ENCODE peak calls at places on chromosome 2, in nine cellular contexts. L is dorsolateral prefrontal cortex; T is stimulated activated CD4-positive, alpha-beta T cell treated with anti-CD3 and anti-CD28 coated beads, Interleukin-2, amount 100 ng/mL, for 48 hours; U is sciatic nerve; R is Caki2; X is HEK293T; N is fibroblast of pulmonary artery; H is Peyer's patch; Q is GM12864. S is an unnamed sample.

GRCh38 chr2:163462993-163463392 is 272.8 kb downstream of the FIGN start:
- DNase-seq in Q (no peak), T (no peak), X (no peak), L (no peak), R (no peak), N (no peak), H (no peak), U (no peak), S (peak)

GRCh38 chr2:39243469-39244123 is at the start of gene CDKL4:
- DNase-seq in T (no peak), R (no peak), Q (no peak), H (peak), U (no peak), N (peak), X (no peak), L (no peak), S (no peak)

GRCh38 chr2:10646153-10646552 is 43.6 kb downstream of the NOL10 start:
- DNase-seq in L (no peak), H (no peak), Q (no peak), T (no peak), X (no peak), U (no peak), R (no peak), N (no peak), S (no peak)

GRCh38 chr2:16665746-16666452 is at the start of gene CYRIA:
- DNase-seq in T (peak), X (peak), Q (no peak), H (peak), R (no peak), N (peak), L (no peak), U (peak), S (no peak)

GRCh38 chr2:47250576-47251403 is 95.7 kb upstream of the STPG4 start:
- DNase-seq in R (peak), N (peak), U (no peak), T (no peak), Q (no peak), H (no peak), L (no peak), X (no peak), S (peak)

GRCh38 chr2:217220228-217221013 is 360.6 kb upstream of the TNP1 start:
- DNase-seq in U (no peak), T (no peak), L (no peak), X (no peak), N (peak), R (no peak), H (no peak), Q (no peak), S (no peak)

GRCh38 chr2:170711774-170712652 is 3.1 kb upstream of the SP5 start:
- DNase-seq in T (peak), Q (no peak), H (no peak), R (no peak), N (no peak), L (no peak), U (no peak), X (no peak), S (no peak)

GRCh38 chr2:25215948-25216679 is 47.7 kb upstream of the POMC start:
- DNase-seq in R (no peak), T (peak), L (no peak), U (peak), X (no peak), H (peak), Q (peak), N (peak), S (no peak)

GRCh38 chr2:166494140-166494544 is at the start of gene SCN7A:
- DNase-seq in R (no peak), U (peak), X (peak), H (peak), L (peak), Q (no peak), T (peak), N (peak), S (peak)

GRCh38 chr2:152504618-152505017 is 169.6 kb downstream of the FMNL2 start:
- DNase-seq in R (peak), L (no peak), H (no peak), T (no peak), Q (no peak), N (peak), U (no peak), X (no peak), S (no peak)

GRCh38 chr2:120299561-120299960 is 46.4 kb upstream of the INHBB start:
- DNase-seq in N (no peak), U (no peak), R (no peak), T (no peak), H (no peak), L (no peak), X (no peak), Q (no peak), S (no peak)

GRCh38 chr2:96502891-96503636 is 2.1 kb downstream of the NEURL3 start:
- DNase-seq in N (peak), L (no peak), U (no peak), H (no peak), Q (no peak), R (peak), X (no peak), T (no peak), S (no peak)

GRCh38 chr2:58762176-58762781 is 521.2 kb upstream of the FANCL start:
- DNase-seq in R (peak), N (peak), T (peak), H (peak), U (peak), Q (peak), L (peak), X (peak), S (peak)

GRCh38 chr2:47488870-47489584 is 86.1 kb downstream of the MSH2 start:
- DNase-seq in U (no peak), L (no peak), R (peak), Q (no peak), N (peak), H (no peak), X (no peak), T (no peak), S (no peak)

GRCh38 chr2:119383410-119384140 is 16.8 kb downstream of the DBI start:
- DNase-seq in T (no peak), R (no peak), X (no peak), H (no peak), L (no peak), N (no peak), Q (no peak), U (no peak), S (no peak)

GRCh38 chr2:16031848-16032159 is 91.5 kb downstream of the MYCN start:
- DNase-seq in U (no peak), N (no peak), R (no peak), X (no peak), L (no peak), H (peak), Q (no peak), T (no peak), S (peak)

GRCh38 chr2:196606516-196606915 is 33.0 kb upstream of the CCDC150 start:
- DNase-seq in U (no peak), N (peak), L (no peak), Q (no peak), T (no peak), H (no peak), X (no peak), R (no peak), S (no peak)

GRCh38 chr2:171913517-171913916 is 8.7 kb upstream of the HAT1 start:
- DNase-seq in N (no peak), R (no peak), U (no peak), X (no peak), L (no peak), H (no peak), T (no peak), Q (no peak), S (no peak)

GRCh38 chr2:64654993-64655666 is 1.4 kb upstream of the SERTAD2 start:
- DNase-seq in Q (no peak), X (no peak), R (peak), L (no peak), H (no peak), N (peak), T (no peak), U (no peak), S (no peak)

GRCh38 chr2:27024188-27024587 is 8.6 kb upstream of the TMEM214 start:
- DNase-seq in Q (no peak), N (no peak), X (no peak), R (no peak), T (no peak), H (peak), L (no peak), U (no peak), S (no peak)

GRCh38 chr2:159677654-159678053 is 34.7 kb upstream of the MARCHF7 start:
- DNase-seq in L (no peak), R (no peak), X (no peak), T (no peak), N (peak), Q (no peak), U (no peak), H (no peak), S (no peak)

GRCh38 chr2:241151934-241152660 is 1.8 kb downstream of the PPP1R7 start:
- DNase-seq in X (no peak), R (no peak), N (no peak), T (no peak), H (no peak), Q (no peak), L (no peak), U (no peak), S (no peak)

GRCh38 chr2:174597347-174598047 is at the start of gene WIPF1:
- DNase-seq in L (no peak), Q (peak), U (no peak), T (no peak), R (no peak), X (no peak), N (peak), H (peak), S (no peak)

GRCh38 chr2:221426929-221427328 is 145.2 kb downstream of the EPHA4 start:
- DNase-seq in Q (no peak), H (no peak), R (no peak), T (no peak), U (no peak), N (no peak), L (peak), X (no peak), S (no peak)

GRCh38 chr2:15241208-15241607 is 319.9 kb downstream of the NBAS start:
- DNase-seq in N (peak), U (no peak), L (no peak), R (no peak), X (no peak), H (no peak), T (no peak), Q (no peak), S (no peak)

GRCh38 chr2:67660871-67661270 is 263.7 kb downstream of the ETAA1 start:
- DNase-seq in H (no peak), R (no peak), X (no peak), T (no peak), L (no peak), U (no peak), Q (no peak), N (no peak), S (no peak)

GRCh38 chr2:138364554-138365162 is 136.9 kb upstream of the SPOPL start:
- DNase-seq in Q (no peak), N (peak), H (no peak), U (no peak), X (no peak), T (no peak), R (no peak), L (no peak), S (no peak)

GRCh38 chr2:9308186-9308955 is 101.8 kb downstream of the ASAP2 start:
- DNase-seq in U (no peak), T (no peak), R (no peak), Q (no peak), H (no peak), L (no peak), N (peak), X (no peak), S (no peak)

GRCh38 chr2:235940330-235940729 is 227.9 kb downstream of the GBX2 start:
- DNase-seq in X (no peak), Q (no peak), H (peak), R (peak), N (peak), L (peak), U (peak), T (no peak), S (no peak)

GRCh38 chr2:241873081-241873802 is 3.7 kb downstream of the RTP5 start:
- DNase-seq in U (no peak), R (no peak), N (no peak), L (no peak), H (no peak), X (no peak), Q (no peak), T (no peak), S (no peak)

GRCh38 chr2:29055586-29055985 is 18.7 kb downstream of the PCARE start:
- DNase-seq in U (no peak), Q (no peak), R (no peak), X (no peak), T (no peak), L (no peak), H (no peak), N (no peak), S (no peak)

GRCh38 chr2:202122975-202123765 is 50.1 kb downstream of the KIAA2012 start:
- DNase-seq in L (peak), N (no peak), T (no peak), H (peak), Q (no peak), X (no peak), U (no peak), R (no peak), S (peak)

GRCh38 chr2:117359266-117359970 is 455.1 kb upstream of the DDX18 start:
- DNase-seq in U (no peak), T (no peak), Q (no peak), H (no peak), N (no peak), L (no peak), X (no peak), R (peak), S (no peak)

GRCh38 chr2:110874565-110875383 is 142.4 kb downstream of the ACOXL start:
- DNase-seq in X (no peak), R (no peak), T (no peak), Q (peak), H (peak), N (no peak), U (no peak), L (no peak), S (no peak)

GRCh38 chr2:74255660-74256228 is 57.3 kb downstream of the MTHFD2 start:
- DNase-seq in N (no peak), Q (no peak), H (no peak), L (no peak), R (no peak), T (no peak), X (no peak), U (no peak), S (no peak)

GRCh38 chr2:173122936-173123335 is 47.3 kb downstream of the MAP3K20 start:
- DNase-seq in X (no peak), U (no peak), L (no peak), H (no peak), N (no peak), T (no peak), Q (no peak), R (no peak), S (no peak)

GRCh38 chr2:190978389-190979053 is 35.5 kb downstream of the STAT1 start:
- DNase-seq in N (peak), L (no peak), U (no peak), X (no peak), Q (no peak), R (no peak), T (no peak), H (no peak), S (no peak)

GRCh38 chr2:188610827-188611226 is 319.2 kb downstream of the GULP1 start:
- DNase-seq in L (no peak), T (no peak), X (no peak), R (no peak), N (no peak), Q (no peak), H (no peak), U (no peak), S (no peak)

GRCh38 chr2:57701391-57701791 is 345.2 kb upstream of the VRK2 start:
- DNase-seq in U (no peak), X (no peak), L (no peak), R (no peak), Q (no peak), N (peak), T (no peak), H (no peak), S (no peak)